ENCODE peak calls at places on chromosomes 1 and 21, in six cellular contexts. D is epithelial cell of proximal tubule, C is fibroblast of lung, H is A549, P is fibroblast of pulmonary artery, I is right cardiac atrium. Q is an unnamed sample.

GRCh38 chr21:44706026-44706705 is 5.2 kb downstream of the TSPEAR start:
- DNase-seq in D (no peak), C (no peak), H (no peak), P (no peak), I (no peak), Q (no peak)

GRCh38 chr1:32801096-32801713 is 16.0 kb downstream of the YARS1 start:
- DNase-seq in D (no peak), C (peak; percentile 93), H (no peak), P (no peak), I (no peak), Q (no peak)

GRCh38 chr21:45511661-45512431 is 30.4 kb downstream of the SLC19A1 start:
- DNase-seq in D (no peak), C (no peak), H (no peak), P (no peak), I (peak; percentile 59), Q (no peak)

GRCh38 chr21:43306911-43307676 is 119.8 kb downstream of the SIK1 start:
- DNase-seq in D (no peak), C (peak; percentile 68), H (peak; percentile 49), P (no peak), I (peak; percentile 47), Q (no peak)

GRCh38 chr1:47533176-47534039 is 95.6 kb downstream of the FOXD2 start:
- DNase-seq in D (no peak), C (peak; percentile 87), H (no peak), P (peak; percentile 51), I (peak; percentile 84), Q (peak; percentile 56)

GRCh38 chr1:63868220-63868897 is 94.5 kb downstream of the ROR1 start:
- DNase-seq in D (no peak), C (peak; percentile 49), H (peak; percentile 29), P (no peak), I (no peak), Q (no peak)

GRCh38 chr1:246364415-246364941 is 142.6 kb downstream of the SMYD3 start:
- DNase-seq in D (no peak), C (peak; percentile 2), H (no peak), P (no peak), I (no peak), Q (no peak)

GRCh38 chr1:41713557-41714327 is 205.0 kb downstream of the HIVEP3 start:
- DNase-seq in D (peak; percentile 13), C (peak; percentile 92), H (peak; percentile 7), P (peak; percentile 63), I (no peak), Q (no peak)

GRCh38 chr1:32920833-32921232 is 19.6 kb upstream of the TMEM54 start:
- DNase-seq in D (no peak), C (no peak), H (no peak), P (no peak), I (peak; percentile 90), Q (peak; percentile 64)

GRCh38 chr1:31394628-31395193 is 18.3 kb upstream of the SERINC2 start:
- DNase-seq in D (no peak), C (peak; percentile 63), H (peak; percentile 78), P (peak; percentile 72), I (peak; percentile 91), Q (peak; percentile 81)

GRCh38 chr1:998905-999796 is 746 bp downstream of the HES4 start:
- DNase-seq in D (no peak), C (no peak), H (no peak), P (peak; percentile 46), I (peak; percentile 80), Q (peak; percentile 54)

GRCh38 chr1:24018611-24019580 is 38.8 kb upstream of the SRSF10 start:
- DNase-seq in D (peak; percentile 96), C (peak; percentile 99), H (peak; percentile 90), P (peak; percentile 100), I (peak; percentile 98), Q (peak; percentile 93)

GRCh38 chr1:95742591-95743089 is 508.6 kb downstream of the RWDD3 start:
- DNase-seq in D (no peak), C (peak; percentile 88), H (no peak), P (peak; percentile 53), I (peak; percentile 32), Q (peak; percentile 12)

GRCh38 chr1:174800951-174801350 is 198.8 kb upstream of the CACYBP start:
- DNase-seq in D (no peak), C (no peak), H (no peak), P (no peak), I (no peak), Q (no peak)
- H3K4me3 ChIP-seq in D (no peak overlapping the region), C (no peak overlapping the region), H (no peak overlapping the region), P (no peak overlapping the region), I (no peak overlapping the region), Q (no peak overlapping the region)

DNA sequence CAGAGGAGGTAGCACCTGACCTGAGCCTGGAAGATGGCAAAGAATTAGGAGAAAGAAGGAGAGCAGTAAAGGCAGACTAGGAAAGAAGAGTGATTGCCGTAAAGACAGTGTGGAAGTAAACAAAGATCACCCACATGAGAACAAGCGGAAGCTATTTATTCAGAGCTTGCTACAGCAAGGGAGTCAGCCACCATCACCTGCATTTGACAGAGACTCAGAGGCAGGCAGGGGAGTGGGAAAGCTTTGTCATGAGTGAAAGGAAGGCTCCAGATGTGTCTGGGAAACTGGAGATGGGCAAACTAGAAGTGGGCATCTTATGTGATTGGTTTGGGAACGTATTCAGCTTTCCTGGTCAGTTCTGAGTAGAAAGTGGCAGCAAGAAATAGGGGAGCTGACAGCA is 64.5 kb downstream of the NFASC start:
- DNase-seq in D (no peak), C (no peak), H (no peak), P (no peak), I (no peak), Q (no peak)
- H3K4me3 ChIP-seq in D (no peak overlapping the region), C (no peak overlapping the region), H (no peak overlapping the region), P (no peak overlapping the region), I (no peak overlapping the region), Q (no peak overlapping the region)

DNA sequence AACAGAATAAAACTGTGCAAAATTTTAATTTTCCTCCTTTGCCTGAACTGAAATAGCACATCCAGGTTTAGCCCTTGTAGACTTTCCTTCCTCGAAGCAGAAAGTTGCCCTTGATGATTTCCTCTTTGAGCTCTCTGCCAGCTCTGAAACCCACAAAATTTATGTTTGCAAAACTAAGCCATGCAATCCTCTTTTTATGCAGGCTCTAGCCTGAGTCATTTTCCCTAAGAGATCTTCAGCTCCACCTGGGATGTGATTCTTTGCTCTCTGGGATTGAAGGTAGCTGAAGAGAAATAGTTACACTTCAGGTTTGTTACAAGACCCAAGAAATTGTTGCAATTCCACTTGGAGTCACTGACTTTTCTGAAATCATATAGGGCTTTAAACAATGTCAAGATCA is 1.4 kb upstream of the F3 start:
- DNase-seq in D (no peak), C (peak; percentile 69), H (no peak), P (no peak), I (no peak), Q (no peak)
- H3K4me3 ChIP-seq in D (no peak overlapping the region), C (peak overlapping the region; percentile 84), H (no peak overlapping the region), P (peak overlapping the region; percentile 11), I (peak overlapping the region; percentile 55), Q (no peak overlapping the region)

GRCh38 chr1:209653915-209654351 is 1.7 kb upstream of the LAMB3 start:
- DNase-seq in D (no peak), C (no peak), H (no peak), P (no peak), I (no peak), Q (no peak)
- H3K4me3 ChIP-seq in D (no peak overlapping the region), C (no peak overlapping the region), H (no peak overlapping the region), P (no peak overlapping the region), I (no peak overlapping the region), Q (no peak overlapping the region)

GRCh38 chr1:42886800-42887199 is 40.4 kb downstream of the ZNF691 start:
- DNase-seq in D (no peak), C (no peak), H (no peak), P (peak; percentile 14), I (peak; percentile 50), Q (no peak)

GRCh38 chr1:42888013-42888633 is 41.7 kb downstream of the ZNF691 start:
- DNase-seq in D (no peak), C (no peak), H (no peak), P (no peak), I (peak; percentile 50), Q (no peak)

GRCh38 chr1:42889264-42889663 is 42.9 kb downstream of the ZNF691 start:
- DNase-seq in D (no peak), C (no peak), H (no peak), P (no peak), I (no peak), Q (no peak)

GRCh38 chr1:42886046-42886739 is 39.8 kb downstream of the ZNF691 start:
- DNase-seq in D (no peak), C (no peak), H (no peak), P (no peak), I (no peak), Q (no peak)

GRCh38 chr1:42887366-42887765 is 41.0 kb downstream of the ZNF691 start:
- DNase-seq in D (no peak), C (no peak), H (no peak), P (no peak), I (peak; percentile 54), Q (no peak)
- H3K4me3 ChIP-seq in D (no peak overlapping the region), C (no peak overlapping the region), H (no peak overlapping the region), P (no peak overlapping the region), I (no peak overlapping the region), Q (no peak overlapping the region)